ENCODE peak calls at places on chromosomes 3 and 15, in ten cellular contexts. One of them, this sample, is unnamed.

GRCh38 chr3:42013652-42014442 is 51.9 kb upstream of the ULK4 start:
- DNase-seq in germinal center: peak; percentile 53
- DNase-seq in GM03348: peak; percentile 33
- DNase-seq in tibial nerve: no peak
- DNase-seq in IMR-90: no peak
- DNase-seq in NCI-H1436: no peak
- DNase-seq in fibroblast of lung: no peak
- DNase-seq in activated gamma-delta T cell treated with Interleukin-2 at 50 U/mL for 16 hours: peak; percentile 16
- DNase-seq in thyroid gland: peak; percentile 68
- DNase-seq in left cardiac atrium: peak; percentile 55
- DNase-seq in this sample: no peak

GRCh38 chr3:12758025-12758830 is 831 bp downstream of the TMEM40 start:
- DNase-seq in germinal center: no peak
- DNase-seq in GM03348: peak; percentile 85
- DNase-seq in tibial nerve: peak; percentile 27
- DNase-seq in IMR-90: peak; percentile 67
- DNase-seq in NCI-H1436: no peak
- DNase-seq in fibroblast of lung: peak; percentile 83
- DNase-seq in activated gamma-delta T cell treated with Interleukin-2 at 50 U/mL for 16 hours: no peak
- DNase-seq in thyroid gland: peak; percentile 76
- DNase-seq in left cardiac atrium: peak; percentile 68
- DNase-seq in this sample: no peak

GRCh38 chr3:88034876-88035275 is 23.9 kb downstream of the CGGBP1 start:
- DNase-seq in germinal center: no peak
- DNase-seq in GM03348: no peak
- DNase-seq in tibial nerve: no peak
- DNase-seq in IMR-90: no peak
- DNase-seq in NCI-H1436: no peak
- DNase-seq in fibroblast of lung: no peak
- DNase-seq in activated gamma-delta T cell treated with Interleukin-2 at 50 U/mL for 16 hours: no peak
- DNase-seq in thyroid gland: no peak
- DNase-seq in left cardiac atrium: no peak
- DNase-seq in this sample: no peak

GRCh38 chr15:50968353-50968752 is 59.9 kb downstream of the AP4E1 start:
- DNase-seq in germinal center: no peak
- DNase-seq in GM03348: no peak
- DNase-seq in tibial nerve: no peak
- DNase-seq in IMR-90: peak; percentile 26
- DNase-seq in NCI-H1436: no peak
- DNase-seq in fibroblast of lung: no peak
- DNase-seq in activated gamma-delta T cell treated with Interleukin-2 at 50 U/mL for 16 hours: no peak
- DNase-seq in thyroid gland: no peak
- DNase-seq in left cardiac atrium: no peak
- DNase-seq in this sample: no peak

GRCh38 chr15:69652906-69653305 is 200.3 kb downstream of the RPLP1 start:
- DNase-seq in germinal center: no peak
- DNase-seq in GM03348: no peak
- DNase-seq in tibial nerve: no peak
- DNase-seq in IMR-90: no peak
- DNase-seq in NCI-H1436: no peak
- DNase-seq in fibroblast of lung: no peak
- DNase-seq in activated gamma-delta T cell treated with Interleukin-2 at 50 U/mL for 16 hours: no peak
- DNase-seq in thyroid gland: no peak
- DNase-seq in left cardiac atrium: no peak
- DNase-seq in this sample: peak; percentile 14

GRCh38 chr3:74268753-74269152 is 345.7 kb downstream of the CNTN3 start:
- DNase-seq in germinal center: no peak
- DNase-seq in GM03348: peak; percentile 27
- DNase-seq in tibial nerve: no peak
- DNase-seq in IMR-90: peak; percentile 59
- DNase-seq in NCI-H1436: no peak
- DNase-seq in fibroblast of lung: no peak
- DNase-seq in activated gamma-delta T cell treated with Interleukin-2 at 50 U/mL for 16 hours: no peak
- DNase-seq in thyroid gland: no peak
- DNase-seq in left cardiac atrium: no peak
- DNase-seq in this sample: no peak

GRCh38 chr3:128328546-128329458 is 137.9 kb downstream of the DNAJB8 start:
- DNase-seq in germinal center: no peak
- DNase-seq in GM03348: no peak
- DNase-seq in tibial nerve: no peak
- DNase-seq in IMR-90: no peak
- DNase-seq in NCI-H1436: no peak
- DNase-seq in fibroblast of lung: no peak
- DNase-seq in activated gamma-delta T cell treated with Interleukin-2 at 50 U/mL for 16 hours: no peak
- DNase-seq in thyroid gland: no peak
- DNase-seq in left cardiac atrium: no peak
- DNase-seq in this sample: peak; percentile 12

GRCh38 chr15:83112233-83112958 is 5.0 kb downstream of the TM6SF1 start:
- DNase-seq in germinal center: no peak
- DNase-seq in GM03348: no peak
- DNase-seq in tibial nerve: no peak
- DNase-seq in IMR-90: peak; percentile 95
- DNase-seq in NCI-H1436: no peak
- DNase-seq in fibroblast of lung: peak; percentile 96
- DNase-seq in activated gamma-delta T cell treated with Interleukin-2 at 50 U/mL for 16 hours: no peak
- DNase-seq in thyroid gland: no peak
- DNase-seq in left cardiac atrium: peak; percentile 58
- DNase-seq in this sample: no peak